ENCODE peak calls at places on chromosomes 11 and 22, in four cellular contexts. B, L, N and S are unnamed samples.

GRCh38 chr11:841981-842369 is 354 bp downstream of the POLR2L start:
- DNase-seq in L (no peak), N (no peak), B (no peak), S (no peak)

GRCh38 chr11:2792376-2793250 is 92.8 kb upstream of the KCNQ1OT1 start:
- DNase-seq in B (no peak), N (no peak), L (no peak), S (no peak)

GRCh38 chr11:83222499-83222898 is 29.0 kb downstream of the ANKRD42 start:
- DNase-seq in L (no peak), B (no peak), N (no peak), S (no peak)

GRCh38 chr11:127925430-127925829 is 661.9 kb downstream of the ETS1 start:
- DNase-seq in L (no peak), N (no peak), B (no peak), S (no peak)

GRCh38 chr11:110153474-110153873 is 60.3 kb downstream of the ZC3H12C start:
- DNase-seq in N (no peak), B (no peak), L (no peak), S (no peak)

GRCh38 chr22:19885841-19886592 is 31.3 kb upstream of the GNB1L start:
- DNase-seq in L (no peak), N (no peak), B (no peak), S (no peak)

GRCh38 chr11:2382927-2383822 is 6.1 kb downstream of the CD81 start:
- DNase-seq in L (peak), N (no peak), B (no peak), S (no peak)

GRCh38 chr11:44556735-44557409 is 8.6 kb upstream of the CD82 start:
- DNase-seq in N (no peak), L (peak), B (peak), S (peak)

GRCh38 chr11:10725114-10725906 is 25.7 kb upstream of the CTR9 start:
- DNase-seq in N (no peak), B (peak), L (no peak), S (no peak)

GRCh38 chr11:128582496-128583366 is 4.6 kb downstream of the ETS1 start:
- DNase-seq in L (no peak), B (no peak), N (peak), S (peak)

GRCh38 chr11:110165039-110165438 is 71.8 kb downstream of the ZC3H12C start:
- DNase-seq in L (no peak), B (no peak), N (no peak), S (no peak)

GRCh38 chr22:37999236-37999635 is 14.9 kb upstream of the SOX10 start:
- DNase-seq in L (no peak), N (no peak), B (no peak), S (no peak)